ENCODE peak calls at places on chromosomes 6 and 20, in nine cellular contexts. C is activated CD8-positive, alpha-beta memory T cell treated with anti-CD3 and anti-CD28 coated beads, Interleukin-2, amount 50 U/mL, for 48 hours; V is fibroblast of lung; F is activated T-cell treated with anti-CD3 and anti-CD28 coated beads for 4 hours; D is ascending aorta; B is GM20000; E is WERI-Rb-1; Y is A549; J is fibroblast of pulmonary artery. L is an unnamed sample.

GRCh38 chr6:32110632-32111031 is 1.5 kb upstream of the TNXB start:
- DNase-seq in C (no peak), V (no peak), F (no peak), D (no peak), B (no peak), E (no peak), Y (no peak), J (no peak), L (no peak)

GRCh38 chr6:164379786-164380185 is 929.6 kb downstream of the C6orf118 start:
- DNase-seq in C (no peak), V (no peak), F (no peak), D (no peak), B (no peak), E (no peak), Y (no peak), J (no peak), L (no peak)

GRCh38 chr20:41411458-41411857 is 44.8 kb upstream of the EMILIN3 start:
- DNase-seq in C (no peak), V (peak; percentile 67), F (no peak), D (no peak), B (no peak), E (no peak), Y (peak; percentile 17), J (peak; percentile 55), L (peak; percentile 53)

GRCh38 chr20:31560900-31561598 is 44.0 kb upstream of the ID1 start:
- DNase-seq in C (no peak), V (peak; percentile 95), F (no peak), D (peak; percentile 91), B (no peak), E (no peak), Y (peak; percentile 94), J (peak; percentile 93), L (peak; percentile 88)

GRCh38 chr6:151068761-151069312 is 170.9 kb upstream of the AKAP12 start:
- DNase-seq in C (no peak), V (peak; percentile 66), F (no peak), D (no peak), B (no peak), E (no peak), Y (no peak), J (peak; percentile 53), L (peak; percentile 58)

GRCh38 chr6:20839624-20840023 is 305.4 kb downstream of the CDKAL1 start:
- DNase-seq in C (no peak), V (no peak), F (no peak), D (no peak), B (no peak), E (no peak), Y (no peak), J (no peak), L (no peak)

GRCh38 chr20:47167846-47168245 is 188.7 kb downstream of the ZMYND8 start:
- DNase-seq in C (no peak), V (no peak), F (no peak), D (no peak), B (no peak), E (no peak), Y (no peak), J (no peak), L (no peak)

GRCh38 chr20:34579191-34579661 is 20.7 kb downstream of the MAP1LC3A start:
- DNase-seq in C (no peak), V (peak; percentile 80), F (no peak), D (peak; percentile 80), B (no peak), E (peak; percentile 42), Y (peak; percentile 69), J (peak; percentile 86), L (peak; percentile 77)

GRCh38 chr6:43923376-43924221 is 153.6 kb downstream of the VEGFA start:
- DNase-seq in C (no peak), V (peak; percentile 59), F (no peak), D (no peak), B (no peak), E (no peak), Y (no peak), J (no peak), L (peak; percentile 66)

GRCh38 chr6:119628691-119629621 is 279.4 kb upstream of the MAN1A1 start:
- DNase-seq in C (no peak), V (no peak), F (no peak), D (no peak), B (no peak), E (no peak), Y (no peak), J (no peak), L (no peak)

GRCh38 chr6:116191881-116192280 is 62.0 kb downstream of the TSPYL4 start:
- DNase-seq in C (no peak), V (no peak), F (no peak), D (no peak), B (no peak), E (no peak), Y (no peak), J (no peak), L (no peak)

GRCh38 chr6:170225852-170226417 is 64.9 kb downstream of the DLL1 start:
- DNase-seq in C (no peak), V (no peak), F (no peak), D (no peak), B (no peak), E (no peak), Y (no peak), J (no peak), L (no peak)

GRCh38 chr6:144216668-144217218 is 66.4 kb downstream of the STX11 start:
- DNase-seq in C (no peak), V (no peak), F (no peak), D (no peak), B (peak; percentile 77), E (no peak), Y (no peak), J (no peak), L (peak; percentile 87)

GRCh38 chr6:82033631-82034211 is 213.8 kb downstream of the IBTK start:
- DNase-seq in C (no peak), V (peak; percentile 53), F (no peak), D (no peak), B (no peak), E (no peak), Y (no peak), J (peak; percentile 51), L (no peak)

GRCh38 chr20:49889245-49889942 is 25.9 kb downstream of the SPATA2 start:
- DNase-seq in C (no peak), V (no peak), F (no peak), D (no peak), B (no peak), E (no peak), Y (no peak), J (no peak), L (no peak)

GRCh38 chr20:14189794-14190402 is 147.5 kb downstream of the FLRT3 start:
- DNase-seq in C (no peak), V (peak; percentile 69), F (no peak), D (no peak), B (no peak), E (no peak), Y (peak; percentile 69), J (peak; percentile 64), L (peak; percentile 29)

GRCh38 chr6:20479075-20479871 is 55.0 kb upstream of the CDKAL1 start:
- DNase-seq in C (no peak), V (no peak), F (no peak), D (no peak), B (no peak), E (no peak), Y (no peak), J (no peak), L (no peak)

GRCh38 chr6:37889015-37889885 is 69.7 kb downstream of the ZFAND3 start:
- DNase-seq in C (no peak), V (no peak), F (no peak), D (no peak), B (no peak), E (no peak), Y (no peak), J (no peak), L (no peak)

GRCh38 chr6:154127638-154128037 is 88.6 kb downstream of the OPRM1 start:
- DNase-seq in C (no peak), V (no peak), F (no peak), D (no peak), B (no peak), E (no peak), Y (no peak), J (no peak), L (no peak)

GRCh38 chr6:26521485-26522391 is 16.4 kb upstream of the HMGN4 start:
- DNase-seq in C (peak; percentile 87), V (peak; percentile 79), F (peak; percentile 39), D (peak; percentile 91), B (peak; percentile 87), E (no peak), Y (peak; percentile 90), J (peak; percentile 72), L (peak; percentile 83)

GRCh38 chr6:95815389-95816056 is 200.3 kb upstream of the FUT9 start:
- DNase-seq in C (no peak), V (no peak), F (no peak), D (no peak), B (no peak), E (no peak), Y (no peak), J (no peak), L (no peak)

GRCh38 chr6:75103411-75103810 is 102.4 kb downstream of the COL12A1 start:
- DNase-seq in C (no peak), V (no peak), F (no peak), D (no peak), B (no peak), E (no peak), Y (no peak), J (no peak), L (no peak)

GRCh38 chr6:52603000-52603795 is 26.3 kb upstream of the TRAM2 start:
- DNase-seq in C (no peak), V (peak; percentile 71), F (no peak), D (no peak), B (no peak), E (no peak), Y (no peak), J (peak; percentile 69), L (peak; percentile 42)

GRCh38 chr6:62819640-62820039 is 391.6 kb upstream of the FKBP1C start:
- DNase-seq in C (no peak), V (no peak), F (no peak), D (no peak), B (no peak), E (no peak), Y (no peak), J (no peak), L (no peak)

GRCh38 chr6:157271911-157272310 is 51.4 kb downstream of the TMEM242 start:
- DNase-seq in C (no peak), V (no peak), F (no peak), D (peak; percentile 63), B (no peak), E (no peak), Y (no peak), J (no peak), L (no peak)

GRCh38 chr6:15476631-15477380 is 186.0 kb downstream of the DTNBP1 start:
- DNase-seq in C (no peak), V (peak; percentile 56), F (no peak), D (no peak), B (no peak), E (no peak), Y (no peak), J (no peak), L (no peak)

GRCh38 chr20:3251806-3252205 is 12.8 kb upstream of the SLC4A11 start:
- DNase-seq in C (no peak), V (peak; percentile 45), F (no peak), D (no peak), B (no peak), E (no peak), Y (no peak), J (peak; percentile 57), L (peak; percentile 64)

GRCh38 chr20:37868998-37869861 is 33.7 kb upstream of the VSTM2L start:
- DNase-seq in C (no peak), V (no peak), F (no peak), D (no peak), B (no peak), E (no peak), Y (no peak), J (no peak), L (no peak)

GRCh38 chr20:8144282-8145245 is 12.5 kb downstream of the PLCB1 start:
- DNase-seq in C (no peak), V (peak; percentile 90), F (no peak), D (no peak), B (no peak), E (no peak), Y (no peak), J (peak; percentile 84), L (peak; percentile 68)

GRCh38 chr6:134347916-134348805 is 30.2 kb upstream of the SGK1 start:
- DNase-seq in C (no peak), V (peak; percentile 81), F (no peak), D (peak; percentile 72), B (no peak), E (no peak), Y (no peak), J (peak; percentile 91), L (peak; percentile 75)

L was measured in AG20443.